ENCODE peak calls at places on chromosomes 6 and 20, in ten cellular contexts. N is DMS153; M is ELF-1; P is NCI-H1048; B is ovary; X is AG10803; Q is kidney tubule cell; F is activated naive CD8-positive, alpha-beta T cell treated with anti-CD3 and anti-CD28 coated beads, Interleukin-2, amount 50 U/mL, for 24 hours; E is tibial nerve; Y is retina. S is an unnamed sample.

GRCh38 chr6:160043784-160044183 is 74.9 kb downstream of the IGF2R start:
- DNase-seq in E (no peak), F (no peak), N (no peak), Y (no peak), X (no peak), Q (no peak), M (no peak), P (no peak), B (no peak), S (peak)

GRCh38 chr6:74100719-74101287 is 404.8 kb downstream of the CD109 start:
- DNase-seq in F (no peak), P (no peak), N (no peak), Q (no peak), X (peak), E (no peak), Y (no peak), B (no peak), M (no peak), S (no peak)

GRCh38 chr6:153563001-153563400 is 431.9 kb upstream of the RGS17 start:
- DNase-seq in X (no peak), N (no peak), Y (no peak), E (no peak), F (no peak), M (peak), P (no peak), B (no peak), Q (no peak), S (no peak)

GRCh38 chr6:28402197-28402596 is 2.6 kb upstream of the ZSCAN12 start:
- DNase-seq in Q (peak), F (no peak), B (no peak), X (no peak), P (no peak), E (no peak), N (no peak), M (no peak), Y (no peak), S (no peak)

GRCh38 chr6:3891889-3892288 is 42.7 kb downstream of the FAM50B start:
- DNase-seq in F (no peak), Y (no peak), Q (no peak), E (no peak), X (no peak), M (no peak), P (no peak), N (no peak), B (no peak), S (no peak)

GRCh38 chr6:21479140-21479539 is 114.4 kb upstream of the SOX4 start:
- DNase-seq in Y (no peak), E (no peak), F (no peak), Q (no peak), M (no peak), P (no peak), B (peak), X (peak), N (peak), S (peak)

GRCh38 chr6:107972413-107973096 is 14.5 kb upstream of the SEC63 start:
- DNase-seq in F (no peak), B (peak), M (peak), X (no peak), P (no peak), E (no peak), Q (no peak), N (no peak), Y (no peak), S (peak)

GRCh38 chr20:13793001-13793400 is 8.2 kb downstream of the NDUFAF5 start:
- DNase-seq in M (no peak), N (no peak), E (no peak), F (no peak), P (no peak), B (no peak), X (no peak), Q (no peak), Y (no peak), S (no peak)

GRCh38 chr6:129785756-129786135 is 75.4 kb downstream of the TMEM244 start:
- DNase-seq in E (no peak), Q (no peak), F (no peak), M (no peak), N (no peak), P (no peak), X (no peak), B (no peak), Y (no peak), S (no peak)

GRCh38 chr20:1415667-1416468 is 23.0 kb upstream of the FKBP1A start:
- DNase-seq in X (peak), P (no peak), F (peak), Y (no peak), Q (peak), M (peak), E (no peak), B (no peak), N (no peak), S (peak)

GRCh38 chr6:26270121-26270861 is 94.7 kb upstream of the BTN3A2 start:
- DNase-seq in M (peak), Q (no peak), P (no peak), E (no peak), B (no peak), Y (peak), N (no peak), X (no peak), F (peak), S (no peak)

GRCh38 chr6:3631862-3632261 is 119.7 kb downstream of the PXDC1 start:
- DNase-seq in M (no peak), F (no peak), Y (no peak), E (no peak), P (no peak), X (no peak), B (no peak), N (no peak), Q (no peak), S (no peak)

GRCh38 chr20:38894091-38894847 is 31.9 kb upstream of the FAM83D start:
- DNase-seq in B (no peak), E (no peak), X (no peak), Y (peak), F (no peak), M (no peak), N (no peak), Q (no peak), P (no peak), S (no peak)

GRCh38 chr6:145139451-145139850 is 595.9 kb downstream of the EPM2A start:
- DNase-seq in Q (no peak), E (no peak), Y (peak), F (no peak), M (no peak), B (no peak), P (no peak), X (peak), N (no peak), S (no peak)

GRCh38 chr20:48945840-48946514 is 24.5 kb downstream of the ARFGEF2 start:
- DNase-seq in F (no peak), E (no peak), B (no peak), M (peak), X (peak), Y (no peak), P (no peak), Q (peak), N (peak), S (peak)

GRCh38 chr6:36099872-36100483 is 30.3 kb upstream of the MAPK13 start:
- DNase-seq in M (no peak), F (no peak), E (no peak), Y (no peak), B (no peak), X (no peak), P (no peak), Q (no peak), N (no peak), S (no peak)

GRCh38 chr6:53827485-53827884 is 32.7 kb downstream of the LRRC1 start:
- DNase-seq in B (no peak), M (no peak), X (no peak), N (no peak), E (no peak), P (no peak), Y (no peak), F (no peak), Q (no peak), S (no peak)

GRCh38 chr6:22880686-22881433 is 311.5 kb downstream of the HDGFL1 start:
- DNase-seq in N (no peak), P (no peak), B (no peak), Y (no peak), M (no peak), E (no peak), F (no peak), X (peak), Q (peak), S (peak)

S was measured in trophoblast cell.